ENCODE peak calls at places on chromosomes 16 and 17, in five cellular contexts. R, A, U, Y and S are unnamed samples.

GRCh38 chr16:28845173-28846079 is 722 bp downstream of the TUFM start:
- DNase-seq in R (no peak), A (no peak), U (peak; percentile 39), Y (peak; percentile 50), S (no peak)

GRCh38 chr17:57370051-57370581 is 113.8 kb downstream of the MSI2 start:
- DNase-seq in R (no peak), A (no peak), U (no peak), Y (peak; percentile 91), S (no peak)

GRCh38 chr16:29820730-29821662 is 734 bp downstream of the MVP start:
- DNase-seq in R (peak; percentile 76), A (peak; percentile 41), U (no peak), Y (peak; percentile 59), S (no peak)

GRCh38 chr16:20960899-20961298 is 60.3 kb downstream of the LYRM1 start:
- DNase-seq in R (no peak), A (no peak), U (no peak), Y (no peak), S (no peak)

GRCh38 chr17:56842577-56842976 is 8.6 kb downstream of the DGKE start:
- DNase-seq in R (no peak), A (no peak), U (no peak), Y (no peak), S (no peak)

GRCh38 chr17:7654832-7655540 is 4.3 kb downstream of the ATP1B2 start:
- DNase-seq in R (no peak), A (no peak), U (no peak), Y (no peak), S (no peak)

GRCh38 chr17:12640364-12640763 is 25.3 kb upstream of the MYOCD start:
- DNase-seq in R (no peak), A (no peak), U (no peak), Y (no peak), S (no peak)

GRCh38 chr17:49980703-49981197 is 11.8 kb downstream of the DLX4 start:
- DNase-seq in R (no peak), A (no peak), U (peak; percentile 64), Y (no peak), S (no peak)

GRCh38 chr16:46687486-46687885 is 1.5 kb downstream of the VPS35 start:
- DNase-seq in R (no peak), A (no peak), U (no peak), Y (no peak), S (no peak)

DNA sequence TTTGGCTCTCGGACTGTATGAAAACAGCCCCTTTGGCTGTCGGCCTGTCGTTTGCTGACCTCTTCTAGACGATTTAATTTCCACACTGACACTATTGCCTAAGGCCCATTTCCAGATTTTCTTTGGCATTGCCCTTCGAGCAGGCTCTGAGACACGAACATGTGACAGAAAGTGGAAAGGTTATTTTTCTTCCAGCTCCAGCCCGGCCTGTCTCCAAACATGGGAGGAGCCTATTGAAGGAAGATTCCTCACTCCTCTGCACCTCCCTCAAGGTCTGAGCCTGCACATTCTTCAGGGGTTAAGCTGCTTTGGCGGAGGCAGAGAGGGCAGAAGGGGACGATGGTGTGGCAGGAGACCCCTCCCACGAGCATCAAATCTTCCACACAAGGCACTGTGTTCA is 85.9 kb upstream of the FOXF1 start:
- DNase-seq in R (no peak), A (no peak), U (no peak), Y (no peak), S (no peak)
- H3K27ac ChIP-seq in R (no peak overlapping the region), A (no peak overlapping the region), U (no peak overlapping the region), Y (no peak overlapping the region), S (no peak overlapping the region)

GRCh38 chr16:17386229-17386628 is 84.5 kb downstream of the XYLT1 start:
- DNase-seq in R (no peak), A (no peak), U (no peak), Y (no peak), S (no peak)

GRCh38 chr16:17382949-17383348 is 87.8 kb downstream of the XYLT1 start:
- DNase-seq in R (no peak), A (no peak), U (no peak), Y (no peak), S (no peak)

GRCh38 chr16:17384473-17384872 is 86.3 kb downstream of the XYLT1 start:
- DNase-seq in R (no peak), A (no peak), U (no peak), Y (no peak), S (no peak)

GRCh38 chr16:17389392-17389791 is 81.4 kb downstream of the XYLT1 start:
- DNase-seq in R (no peak), A (no peak), U (no peak), Y (no peak), S (no peak)

GRCh38 chr16:17387226-17387625 is 83.5 kb downstream of the XYLT1 start:
- DNase-seq in R (no peak), A (no peak), U (no peak), Y (no peak), S (no peak)
- TF ChIP-seq CTCF in R (no peak), A (no peak), U (no peak), Y (no peak), S (no peak)

DNA sequence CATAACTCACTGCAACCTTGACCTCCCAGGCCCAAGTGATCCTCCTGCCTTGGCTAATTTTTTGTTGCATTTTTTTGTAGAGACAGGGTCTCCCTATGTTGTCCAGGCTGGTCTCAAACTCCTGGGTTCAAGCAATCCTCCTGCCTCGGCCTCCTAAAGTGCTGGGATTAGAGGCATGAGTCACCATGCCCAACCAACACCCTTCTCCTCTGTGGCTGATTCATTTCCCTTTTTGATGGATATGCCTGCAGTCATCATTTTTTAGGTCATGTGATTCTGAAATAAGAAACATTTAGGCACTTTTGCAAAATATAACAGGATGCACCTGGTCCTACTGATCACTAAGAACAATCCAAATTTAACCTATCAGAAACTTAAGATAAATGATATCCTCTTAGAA is 44.0 kb upstream of the YPEL2 start:
- DNase-seq in R (no peak), A (no peak), U (no peak), Y (no peak), S (no peak)
- TF ChIP-seq EP300 in R (no peak), A (no peak), U (no peak), Y (no peak), S (no peak)

GRCh38 chr16:89973235-89973634 is 24.7 kb downstream of the DEF8 start:
- DNase-seq in R (no peak), A (no peak), U (no peak), Y (no peak), S (no peak)
- H3K27ac ChIP-seq in R (peak overlapping the region; percentile 86), A (peak overlapping the region; percentile 93), U (peak overlapping the region; percentile 99), Y (peak overlapping the region; percentile 97), S (peak overlapping the region; percentile 91)

GRCh38 chr17:63833741-63834373 is 6.4 kb upstream of the FTSJ3 start:
- DNase-seq in R (no peak), A (no peak), U (no peak), Y (no peak), S (no peak)

GRCh38 chr17:63832455-63832854 is 5.0 kb upstream of the FTSJ3 start:
- DNase-seq in R (no peak), A (no peak), U (no peak), Y (no peak), S (no peak)

GRCh38 chr17:63833026-63833740 is 5.7 kb upstream of the FTSJ3 start:
- DNase-seq in R (no peak), A (no peak), U (no peak), Y (no peak), S (no peak)

GRCh38 chr17:63835167-63835720 is 7.2 kb downstream of the SMARCD2 start:
- DNase-seq in R (no peak), A (no peak), U (no peak), Y (no peak), S (no peak)

GRCh38 chr17:63834431-63835166 is 7.1 kb upstream of the FTSJ3 start:
- DNase-seq in R (no peak), A (no peak), U (peak; percentile 54), Y (peak; percentile 95), S (no peak)
- TF ChIP-seq CTCF in R (no peak), A (peak; percentile 78), U (peak; percentile 85), Y (peak; percentile 94), S (peak; percentile 41)